ENCODE peak calls at places on chromosome 11, in nine cellular contexts. One of them, this sample, is unnamed.
A peak's percentile ranks its signal among the peaks of the same experiment; 100 is the strongest.

GRCh38 chr11:131418214-131418613 is 47.8 kb downstream of the NTM start:
- DNase-seq in H54: no peak
- DNase-seq in stomach: no peak
- DNase-seq in ovary: no peak
- DNase-seq in right lobe of liver: no peak
- DNase-seq in Peyer's patch: no peak
- DNase-seq in adrenal gland: no peak
- DNase-seq in transverse colon: no peak
- DNase-seq in gastrocnemius medialis: no peak
- DNase-seq in this sample: no peak

GRCh38 chr11:16843307-16843706 is 104.9 kb downstream of the C11orf58 start:
- DNase-seq in H54: no peak
- DNase-seq in stomach: peak; percentile 43
- DNase-seq in ovary: no peak
- DNase-seq in right lobe of liver: no peak
- DNase-seq in Peyer's patch: no peak
- DNase-seq in adrenal gland: no peak
- DNase-seq in transverse colon: peak; percentile 13
- DNase-seq in gastrocnemius medialis: no peak
- DNase-seq in this sample: no peak

GRCh38 chr11:5631969-5632635 is 7.3 kb downstream of the TRIM34 start:
- DNase-seq in H54: no peak
- DNase-seq in stomach: no peak
- DNase-seq in ovary: no peak
- DNase-seq in right lobe of liver: no peak
- DNase-seq in Peyer's patch: no peak
- DNase-seq in adrenal gland: no peak
- DNase-seq in transverse colon: no peak
- DNase-seq in gastrocnemius medialis: no peak
- DNase-seq in this sample: no peak

GRCh38 chr11:77158041-77158695 is 30.1 kb downstream of the MYO7A start:
- DNase-seq in H54: no peak
- DNase-seq in stomach: no peak
- DNase-seq in ovary: no peak
- DNase-seq in right lobe of liver: peak; percentile 42
- DNase-seq in Peyer's patch: no peak
- DNase-seq in adrenal gland: no peak
- DNase-seq in transverse colon: no peak
- DNase-seq in gastrocnemius medialis: no peak
- DNase-seq in this sample: no peak

GRCh38 chr11:19962795-19963163 is 197.5 kb downstream of the DBX1 start:
- DNase-seq in H54: no peak
- DNase-seq in stomach: no peak
- DNase-seq in ovary: no peak
- DNase-seq in right lobe of liver: no peak
- DNase-seq in Peyer's patch: no peak
- DNase-seq in adrenal gland: no peak
- DNase-seq in transverse colon: no peak
- DNase-seq in gastrocnemius medialis: no peak
- DNase-seq in this sample: no peak

GRCh38 chr11:75733346-75734107 is 15.9 kb downstream of the MOGAT2 start:
- DNase-seq in H54: no peak
- DNase-seq in stomach: peak; percentile 61
- DNase-seq in ovary: no peak
- DNase-seq in right lobe of liver: no peak
- DNase-seq in Peyer's patch: no peak
- DNase-seq in adrenal gland: no peak
- DNase-seq in transverse colon: no peak
- DNase-seq in gastrocnemius medialis: peak; percentile 36
- DNase-seq in this sample: no peak

GRCh38 chr11:73235236-73235786 is 17.2 kb downstream of the P2RY2 start:
- DNase-seq in H54: no peak
- DNase-seq in stomach: no peak
- DNase-seq in ovary: no peak
- DNase-seq in right lobe of liver: peak; percentile 45
- DNase-seq in Peyer's patch: no peak
- DNase-seq in adrenal gland: no peak
- DNase-seq in transverse colon: no peak
- DNase-seq in gastrocnemius medialis: peak; percentile 72
- DNase-seq in this sample: no peak

GRCh38 chr11:35173620-35174278 is 34.8 kb downstream of the CD44 start:
- DNase-seq in H54: no peak
- DNase-seq in stomach: no peak
- DNase-seq in ovary: no peak
- DNase-seq in right lobe of liver: no peak
- DNase-seq in Peyer's patch: no peak
- DNase-seq in adrenal gland: no peak
- DNase-seq in transverse colon: no peak
- DNase-seq in gastrocnemius medialis: no peak
- DNase-seq in this sample: no peak

GRCh38 chr11:9264381-9265210 is 554 bp downstream of the DENND5A start:
- DNase-seq in H54: peak; percentile 68
- DNase-seq in stomach: peak; percentile 47
- DNase-seq in ovary: peak; percentile 66
- DNase-seq in right lobe of liver: peak; percentile 69
- DNase-seq in Peyer's patch: peak; percentile 50
- DNase-seq in adrenal gland: peak; percentile 62
- DNase-seq in transverse colon: peak; percentile 43
- DNase-seq in gastrocnemius medialis: peak; percentile 56
- DNase-seq in this sample: peak; percentile 73

GRCh38 chr11:114285599-114285998 is 10.6 kb upstream of the NNMT start:
- DNase-seq in H54: no peak
- DNase-seq in stomach: no peak
- DNase-seq in ovary: no peak
- DNase-seq in right lobe of liver: no peak
- DNase-seq in Peyer's patch: no peak
- DNase-seq in adrenal gland: no peak
- DNase-seq in transverse colon: no peak
- DNase-seq in gastrocnemius medialis: no peak
- DNase-seq in this sample: no peak

GRCh38 chr11:69799582-69799981 is 19.6 kb downstream of the FGF3 start:
- DNase-seq in H54: no peak
- DNase-seq in stomach: no peak
- DNase-seq in ovary: no peak
- DNase-seq in right lobe of liver: no peak
- DNase-seq in Peyer's patch: no peak
- DNase-seq in adrenal gland: no peak
- DNase-seq in transverse colon: no peak
- DNase-seq in gastrocnemius medialis: no peak
- DNase-seq in this sample: no peak

GRCh38 chr11:75341583-75341982 is 9.9 kb downstream of the ARRB1 start:
- DNase-seq in H54: no peak
- DNase-seq in stomach: no peak
- DNase-seq in ovary: peak; percentile 36
- DNase-seq in right lobe of liver: no peak
- DNase-seq in Peyer's patch: no peak
- DNase-seq in adrenal gland: no peak
- DNase-seq in transverse colon: no peak
- DNase-seq in gastrocnemius medialis: peak; percentile 23
- DNase-seq in this sample: no peak

GRCh38 chr11:46669606-46670243 is 30.7 kb downstream of the ARHGAP1 start:
- DNase-seq in H54: no peak
- DNase-seq in stomach: peak; percentile 16
- DNase-seq in ovary: no peak
- DNase-seq in right lobe of liver: no peak
- DNase-seq in Peyer's patch: no peak
- DNase-seq in adrenal gland: no peak
- DNase-seq in transverse colon: no peak
- DNase-seq in gastrocnemius medialis: no peak
- DNase-seq in this sample: no peak

GRCh38 chr11:131866535-131867400 is 496.4 kb downstream of the NTM start:
- DNase-seq in H54: no peak
- DNase-seq in stomach: no peak
- DNase-seq in ovary: no peak
- DNase-seq in right lobe of liver: no peak
- DNase-seq in Peyer's patch: no peak
- DNase-seq in adrenal gland: no peak
- DNase-seq in transverse colon: no peak
- DNase-seq in gastrocnemius medialis: no peak
- DNase-seq in this sample: no peak

GRCh38 chr11:125082040-125082439 is 18.9 kb downstream of the SLC37A2 start:
- DNase-seq in H54: no peak
- DNase-seq in stomach: no peak
- DNase-seq in ovary: no peak
- DNase-seq in right lobe of liver: no peak
- DNase-seq in Peyer's patch: no peak
- DNase-seq in adrenal gland: no peak
- DNase-seq in transverse colon: no peak
- DNase-seq in gastrocnemius medialis: no peak
- DNase-seq in this sample: no peak

GRCh38 chr11:133966924-133967598 is 10.3 kb upstream of the IGSF9B start:
- DNase-seq in H54: no peak
- DNase-seq in stomach: peak; percentile 38
- DNase-seq in ovary: no peak
- DNase-seq in right lobe of liver: no peak
- DNase-seq in Peyer's patch: no peak
- DNase-seq in adrenal gland: no peak
- DNase-seq in transverse colon: peak; percentile 32
- DNase-seq in gastrocnemius medialis: no peak
- DNase-seq in this sample: peak; percentile 49

GRCh38 chr11:33280402-33280801 is 23.2 kb downstream of the HIPK3 start:
- DNase-seq in H54: no peak
- DNase-seq in stomach: no peak
- DNase-seq in ovary: no peak
- DNase-seq in right lobe of liver: no peak
- DNase-seq in Peyer's patch: no peak
- DNase-seq in adrenal gland: no peak
- DNase-seq in transverse colon: no peak
- DNase-seq in gastrocnemius medialis: no peak
- DNase-seq in this sample: no peak

GRCh38 chr11:838441-839279 is 3.7 kb downstream of the POLR2L start:
- DNase-seq in H54: peak; percentile 71
- DNase-seq in stomach: no peak
- DNase-seq in ovary: no peak
- DNase-seq in right lobe of liver: no peak
- DNase-seq in Peyer's patch: no peak
- DNase-seq in adrenal gland: no peak
- DNase-seq in transverse colon: peak; percentile 40
- DNase-seq in gastrocnemius medialis: no peak
- DNase-seq in this sample: no peak
- TF ChIP-seq POLR2A in H54: peak; percentile 5
- TF ChIP-seq POLR2A in stomach: no peak
- TF ChIP-seq POLR2A in ovary: no peak
- TF ChIP-seq POLR2A in right lobe of liver: no peak
- TF ChIP-seq POLR2A in Peyer's patch: no peak
- TF ChIP-seq POLR2A in adrenal gland: no peak
- TF ChIP-seq POLR2A in transverse colon: peak; percentile 19
- TF ChIP-seq POLR2A in gastrocnemius medialis: no peak
- TF ChIP-seq POLR2A in this sample: no peak

DNA sequence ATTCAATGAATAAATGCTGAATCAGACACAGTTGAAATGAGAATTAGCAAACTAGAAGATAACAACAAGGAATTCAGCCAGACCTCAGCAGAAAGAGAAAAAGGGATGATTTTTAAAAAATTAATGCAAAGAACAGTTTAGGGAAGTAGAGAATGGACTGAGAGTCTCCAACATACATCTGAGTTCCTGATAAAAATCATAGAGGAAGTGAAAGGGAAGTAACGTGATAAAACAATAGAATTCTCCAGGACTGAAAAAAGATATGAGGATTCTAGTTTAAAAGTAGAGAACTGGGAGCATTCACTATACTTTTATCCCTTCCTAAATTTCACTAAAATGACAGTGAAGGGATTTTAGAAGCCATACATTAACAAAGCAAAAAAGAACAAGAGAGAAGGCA is 592.0 kb downstream of the SOX6 start:
- DNase-seq in H54: no peak
- DNase-seq in stomach: no peak
- DNase-seq in ovary: no peak
- DNase-seq in right lobe of liver: no peak
- DNase-seq in Peyer's patch: no peak
- DNase-seq in adrenal gland: no peak
- DNase-seq in transverse colon: no peak
- DNase-seq in gastrocnemius medialis: no peak
- DNase-seq in this sample: no peak
- TF ChIP-seq POLR2A in H54: no peak
- TF ChIP-seq POLR2A in stomach: no peak
- TF ChIP-seq POLR2A in ovary: no peak
- TF ChIP-seq POLR2A in right lobe of liver: no peak
- TF ChIP-seq POLR2A in Peyer's patch: no peak
- TF ChIP-seq POLR2A in adrenal gland: no peak
- TF ChIP-seq POLR2A in transverse colon: no peak
- TF ChIP-seq POLR2A in gastrocnemius medialis: no peak
- TF ChIP-seq POLR2A in this sample: no peak

DNA sequence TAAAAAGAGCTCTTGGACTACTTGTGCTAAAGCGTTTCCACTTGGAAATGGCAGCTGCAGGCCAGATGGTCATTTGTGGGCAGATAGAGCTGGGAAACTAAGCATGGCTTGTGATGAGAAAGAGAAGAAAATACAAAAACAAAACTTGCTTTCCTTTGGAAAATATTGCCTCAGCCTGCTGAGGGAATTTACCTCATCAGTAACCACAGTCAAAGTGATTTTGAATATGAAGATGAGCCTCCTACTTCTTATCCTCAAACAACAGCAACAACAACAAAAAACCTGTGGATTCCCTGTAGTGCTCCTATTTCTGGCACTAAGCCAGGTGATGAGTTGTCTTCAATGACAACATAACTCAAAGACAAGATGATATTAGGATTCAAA is 62.7 kb upstream of the FIBIN start:
- DNase-seq in H54: no peak
- DNase-seq in stomach: no peak
- DNase-seq in ovary: no peak
- DNase-seq in right lobe of liver: no peak
- DNase-seq in Peyer's patch: no peak
- DNase-seq in adrenal gland: no peak
- DNase-seq in transverse colon: no peak
- DNase-seq in gastrocnemius medialis: no peak
- DNase-seq in this sample: no peak
- TF ChIP-seq POLR2A in H54: no peak
- TF ChIP-seq POLR2A in stomach: no peak
- TF ChIP-seq POLR2A in ovary: no peak
- TF ChIP-seq POLR2A in right lobe of liver: no peak
- TF ChIP-seq POLR2A in Peyer's patch: no peak
- TF ChIP-seq POLR2A in adrenal gland: no peak
- TF ChIP-seq POLR2A in transverse colon: no peak
- TF ChIP-seq POLR2A in gastrocnemius medialis: no peak
- TF ChIP-seq POLR2A in this sample: no peak

DNA sequence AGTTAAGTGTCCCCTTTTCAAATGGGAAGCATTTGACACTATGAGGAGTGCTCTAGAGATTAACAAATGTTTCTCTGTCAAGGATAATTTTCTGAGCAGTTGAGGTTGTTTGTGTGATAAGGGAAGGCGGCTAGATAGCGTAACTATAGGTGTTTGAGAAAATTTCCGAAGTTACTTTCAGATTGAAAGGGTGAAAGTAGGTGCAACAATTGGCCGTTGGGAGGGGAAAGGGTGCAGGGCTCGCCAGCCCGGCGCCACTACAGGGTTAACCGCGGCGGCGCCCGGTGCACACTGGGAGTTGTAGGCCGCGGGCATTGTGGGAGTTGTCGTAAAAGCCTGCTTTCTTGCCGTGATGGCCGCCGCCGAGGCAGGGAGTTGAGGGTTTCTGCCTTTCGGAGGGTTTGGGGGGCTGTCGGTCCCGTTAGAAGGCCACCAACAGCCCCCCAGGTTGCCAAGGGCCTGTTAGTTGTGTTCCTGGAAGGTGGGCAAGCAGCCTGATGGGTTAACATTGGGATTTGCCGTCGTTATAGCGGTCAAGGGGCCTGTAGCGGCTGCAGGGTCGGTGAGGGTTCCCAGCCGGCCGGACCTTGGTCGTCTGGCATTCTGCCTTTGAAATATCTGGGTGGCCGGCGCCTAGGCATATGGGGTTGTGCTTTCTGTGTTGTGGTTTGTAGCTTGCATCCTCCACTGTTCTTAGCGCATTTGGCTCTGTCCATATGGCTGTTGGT is 36.5 kb upstream of the HSD17B12 start:
- DNase-seq in H54: peak; percentile 73
- DNase-seq in stomach: peak; percentile 90
- DNase-seq in ovary: peak; percentile 84
- DNase-seq in right lobe of liver: peak; percentile 88
- DNase-seq in Peyer's patch: peak; percentile 84
- DNase-seq in adrenal gland: peak; percentile 85
- DNase-seq in transverse colon: peak; percentile 89
- DNase-seq in gastrocnemius medialis: peak; percentile 81
- DNase-seq in this sample: peak; percentile 82
- TF ChIP-seq POLR2A in H54: peak; percentile 71
- TF ChIP-seq POLR2A in stomach: no peak
- TF ChIP-seq POLR2A in ovary: no peak
- TF ChIP-seq POLR2A in right lobe of liver: peak; percentile 47
- TF ChIP-seq POLR2A in Peyer's patch: no peak
- TF ChIP-seq POLR2A in adrenal gland: no peak
- TF ChIP-seq POLR2A in transverse colon: peak; percentile 30
- TF ChIP-seq POLR2A in gastrocnemius medialis: no peak
- TF ChIP-seq POLR2A in this sample: no peak